ENCODE peak calls at places on chromosome 6, in nine cellular contexts. C, F, M, J, R, W, O, X and A are unnamed samples.

GRCh38 chr6:170185175-170185970 is 105.5 kb downstream of the DLL1 start:
- DNase-seq in C (no peak), F (no peak), M (no peak), J (no peak), R (no peak), W (no peak), O (no peak), X (no peak), A (no peak)

GRCh38 chr6:75935473-75935793 is 137.0 kb downstream of the IMPG1 start:
- DNase-seq in C (no peak), F (no peak), M (peak), J (no peak), R (no peak), W (no peak), O (no peak), X (no peak), A (no peak)

GRCh38 chr6:33840064-33840926 is 36.5 kb upstream of the MLN start:
- DNase-seq in C (no peak), F (no peak), M (no peak), J (no peak), R (no peak), W (peak), O (no peak), X (no peak), A (peak)

GRCh38 chr6:94751641-94752329 is 825.5 kb upstream of the MANEA start:
- DNase-seq in C (no peak), F (no peak), M (no peak), J (no peak), R (no peak), W (no peak), O (no peak), X (no peak), A (no peak)

GRCh38 chr6:119544325-119545150 is 195.0 kb upstream of the MAN1A1 start:
- DNase-seq in C (no peak), F (no peak), M (no peak), J (no peak), R (no peak), W (no peak), O (no peak), X (no peak), A (no peak)

GRCh38 chr6:138013949-138014348 is 93.3 kb downstream of the PERP start:
- DNase-seq in C (no peak), F (peak), M (no peak), J (no peak), R (no peak), W (no peak), O (no peak), X (no peak), A (no peak)

GRCh38 chr6:48447251-48447650 is 336.3 kb upstream of the PTCHD4 start:
- DNase-seq in C (no peak), F (no peak), M (no peak), J (no peak), R (no peak), W (no peak), O (no peak), X (no peak), A (no peak)

GRCh38 chr6:104789770-104790190 is 69.9 kb downstream of the HACE1 start:
- DNase-seq in C (peak), F (no peak), M (peak), J (no peak), R (no peak), W (peak), O (no peak), X (no peak), A (peak)

GRCh38 chr6:5333653-5334052 is 72.3 kb downstream of the FARS2 start:
- DNase-seq in C (no peak), F (peak), M (no peak), J (no peak), R (no peak), W (peak), O (no peak), X (no peak), A (peak)

GRCh38 chr6:32566957-32567356 is 22.7 kb downstream of the HLA-DRB1 start:
- DNase-seq in C (no peak), F (no peak), M (no peak), J (no peak), R (no peak), W (no peak), O (no peak), X (no peak), A (no peak)

GRCh38 chr6:128882991-128883571 is at the start of gene LAMA2:
- DNase-seq in C (peak), F (no peak), M (peak), J (peak), R (peak), W (no peak), O (peak), X (no peak), A (peak)

GRCh38 chr6:121504227-121504626 is 68.8 kb downstream of the GJA1 start:
- DNase-seq in C (no peak), F (no peak), M (no peak), J (no peak), R (no peak), W (peak), O (no peak), X (no peak), A (peak)

GRCh38 chr6:115577270-115577669 is 483.4 kb downstream of the FRK start:
- DNase-seq in C (no peak), F (no peak), M (no peak), J (no peak), R (no peak), W (no peak), O (no peak), X (no peak), A (no peak)

GRCh38 chr6:170152111-170152926 is 138.6 kb downstream of the DLL1 start:
- DNase-seq in C (no peak), F (peak), M (no peak), J (peak), R (peak), W (no peak), O (no peak), X (no peak), A (peak)

GRCh38 chr6:20447581-20448132 is 46.0 kb downstream of the E2F3 start:
- DNase-seq in C (no peak), F (no peak), M (no peak), J (no peak), R (no peak), W (no peak), O (no peak), X (no peak), A (peak)

GRCh38 chr6:109687271-109687721 is 3.7 kb downstream of the AK9 start:
- DNase-seq in C (no peak), F (no peak), M (no peak), J (no peak), R (no peak), W (no peak), O (no peak), X (no peak), A (peak)

GRCh38 chr6:145199961-145200360 is 535.4 kb downstream of the EPM2A start:
- DNase-seq in C (no peak), F (peak), M (no peak), J (no peak), R (no peak), W (peak), O (no peak), X (no peak), A (peak)

GRCh38 chr6:150567823-150568383 is 31.8 kb upstream of the PLEKHG1 start:
- DNase-seq in C (no peak), F (peak), M (no peak), J (no peak), R (no peak), W (no peak), O (no peak), X (no peak), A (no peak)

GRCh38 chr6:139944131-139944530 is 569.7 kb upstream of the CITED2 start:
- DNase-seq in C (no peak), F (no peak), M (no peak), J (no peak), R (no peak), W (no peak), O (no peak), X (no peak), A (no peak)

GRCh38 chr6:72446427-72446826 is 175.4 kb upstream of the KCNQ5 start:
- DNase-seq in C (no peak), F (no peak), M (peak), J (peak), R (no peak), W (no peak), O (no peak), X (no peak), A (no peak)

GRCh38 chr6:42326248-42326647 is 108.6 kb upstream of the MRPS10 start:
- DNase-seq in C (no peak), F (no peak), M (no peak), J (no peak), R (no peak), W (no peak), O (no peak), X (no peak), A (no peak)

GRCh38 chr6:38806833-38807232 is 91.7 kb downstream of the DNAH8 start:
- DNase-seq in C (no peak), F (no peak), M (no peak), J (no peak), R (no peak), W (no peak), O (no peak), X (no peak), A (no peak)

GRCh38 chr6:11613858-11614257 is 76.3 kb downstream of the TMEM170B start:
- DNase-seq in C (no peak), F (no peak), M (no peak), J (no peak), R (no peak), W (peak), O (no peak), X (no peak), A (peak)

GRCh38 chr6:64732888-64733287 is 974.1 kb downstream of the EYS start:
- DNase-seq in C (no peak), F (no peak), M (no peak), J (peak), R (no peak), W (no peak), O (no peak), X (no peak), A (no peak)

GRCh38 chr6:44593539-44593944 is 206.0 kb downstream of the CDC5L start:
- DNase-seq in C (peak), F (peak), M (peak), J (peak), R (no peak), W (peak), O (peak), X (no peak), A (peak)

GRCh38 chr6:1890071-1890470 is 280.4 kb downstream of the FOXC1 start:
- DNase-seq in C (no peak), F (no peak), M (no peak), J (no peak), R (no peak), W (no peak), O (no peak), X (no peak), A (no peak)

GRCh38 chr6:130713144-130713543 is 114.1 kb upstream of the SMLR1 start:
- DNase-seq in C (peak), F (no peak), M (peak), J (peak), R (no peak), W (no peak), O (peak), X (no peak), A (no peak)

GRCh38 chr6:168577496-168577895 is 136.5 kb downstream of the SMOC2 start:
- DNase-seq in C (no peak), F (no peak), M (no peak), J (no peak), R (no peak), W (no peak), O (no peak), X (no peak), A (no peak)

GRCh38 chr6:158686791-158687381 is 37.0 kb downstream of the SYTL3 start:
- DNase-seq in C (no peak), F (no peak), M (no peak), J (no peak), R (no peak), W (no peak), O (no peak), X (peak), A (no peak)

GRCh38 chr6:128919412-128919811 is 36.5 kb downstream of the LAMA2 start:
- DNase-seq in C (no peak), F (no peak), M (no peak), J (no peak), R (no peak), W (no peak), O (no peak), X (no peak), A (peak)

GRCh38 chr6:30743099-30744053 is 889 bp upstream of the FLOT1 start:
- DNase-seq in C (peak), F (no peak), M (no peak), J (no peak), R (no peak), W (no peak), O (no peak), X (no peak), A (no peak)

GRCh38 chr6:46381579-46381978 is 109.7 kb downstream of the RCAN2 start:
- DNase-seq in C (no peak), F (no peak), M (no peak), J (no peak), R (no peak), W (no peak), O (no peak), X (no peak), A (no peak)

GRCh38 chr6:1702580-1703051 is 92.9 kb downstream of the FOXC1 start:
- DNase-seq in C (no peak), F (no peak), M (no peak), J (no peak), R (no peak), W (no peak), O (no peak), X (no peak), A (no peak)

GRCh38 chr6:161370882-161371281 is 97.0 kb upstream of the AGPAT4 start:
- DNase-seq in C (peak), F (peak), M (peak), J (peak), R (peak), W (peak), O (peak), X (peak), A (peak)

GRCh38 chr6:111626446-111626845 is 20.8 kb upstream of the TRAF3IP2 start:
- DNase-seq in C (no peak), F (no peak), M (no peak), J (peak), R (no peak), W (no peak), O (no peak), X (no peak), A (no peak)

GRCh38 chr6:139153876-139154275 is 19.0 kb downstream of the HECA start:
- DNase-seq in C (no peak), F (no peak), M (no peak), J (no peak), R (no peak), W (no peak), O (no peak), X (no peak), A (peak)

GRCh38 chr6:75504902-75505233 is 11.3 kb upstream of the FILIP1 start:
- DNase-seq in C (no peak), F (no peak), M (no peak), J (no peak), R (no peak), W (no peak), O (no peak), X (no peak), A (peak)

GRCh38 chr6:99612551-99613397 is 6.1 kb downstream of the PRDM13 start:
- DNase-seq in C (peak), F (no peak), M (no peak), J (peak), R (no peak), W (no peak), O (no peak), X (no peak), A (no peak)